ENCODE peak calls at places on chromosome 13, in nine cellular contexts. E, V, Z, K, R, A, N, F and P are unnamed samples.

GRCh38 chr13:24233351-24233901 is 72.9 kb downstream of the SPATA13 start:
- DNase-seq in E (no peak), V (no peak), Z (no peak), K (peak), R (peak), A (no peak), N (no peak), F (peak), P (no peak)

GRCh38 chr13:38872693-38873092 is 117.9 kb downstream of the STOML3 start:
- DNase-seq in E (no peak), V (no peak), Z (peak), K (peak), R (peak), A (peak), N (peak), F (peak), P (no peak)

GRCh38 chr13:85798999-85799646 is at the start of gene SLITRK6:
- DNase-seq in E (no peak), V (peak), Z (peak), K (no peak), R (no peak), A (peak), N (no peak), F (peak), P (peak)

GRCh38 chr13:70023506-70023905 is 84.1 kb upstream of the ATXN8OS start:
- DNase-seq in E (no peak), V (no peak), Z (no peak), K (no peak), R (no peak), A (no peak), N (no peak), F (no peak), P (no peak)

GRCh38 chr13:36904219-36904618 is 15.8 kb downstream of the SMAD9 start:
- DNase-seq in E (no peak), V (no peak), Z (no peak), K (no peak), R (no peak), A (no peak), N (no peak), F (no peak), P (no peak)

GRCh38 chr13:79359064-79359463 is 47.0 kb downstream of the RBM26 start:
- DNase-seq in E (no peak), V (no peak), Z (no peak), K (no peak), R (no peak), A (no peak), N (no peak), F (no peak), P (no peak)

GRCh38 chr13:38879278-38879677 is 111.4 kb downstream of the STOML3 start:
- DNase-seq in E (no peak), V (no peak), Z (no peak), K (peak), R (no peak), A (no peak), N (no peak), F (no peak), P (no peak)

GRCh38 chr13:106905380-106906259 is 337.7 kb upstream of the ARGLU1 start:
- DNase-seq in E (no peak), V (no peak), Z (no peak), K (no peak), R (no peak), A (no peak), N (no peak), F (no peak), P (no peak)

GRCh38 chr13:93227280-93227905 is 786 bp downstream of the GPC6 start:
- DNase-seq in E (no peak), V (no peak), Z (peak), K (no peak), R (peak), A (peak), N (no peak), F (peak), P (peak)

GRCh38 chr13:27064252-27064995 is 107.2 kb downstream of the USP12 start:
- DNase-seq in E (no peak), V (no peak), Z (no peak), K (no peak), R (no peak), A (no peak), N (no peak), F (no peak), P (no peak)

GRCh38 chr13:109762791-109763190 is 23.6 kb downstream of the IRS2 start:
- DNase-seq in E (no peak), V (no peak), Z (no peak), K (no peak), R (no peak), A (no peak), N (no peak), F (no peak), P (no peak)

GRCh38 chr13:46804391-46804815 is 7.4 kb upstream of the ESD start:
- DNase-seq in E (no peak), V (no peak), Z (peak), K (no peak), R (no peak), A (peak), N (no peak), F (peak), P (no peak)

GRCh38 chr13:29522044-29522685 is 73.3 kb downstream of the SLC7A1 start:
- DNase-seq in E (no peak), V (peak), Z (peak), K (no peak), R (no peak), A (no peak), N (peak), F (peak), P (no peak)

GRCh38 chr13:100674848-100675659 is 459 bp upstream of the TMTC4 start:
- DNase-seq in E (peak), V (peak), Z (peak), K (peak), R (peak), A (peak), N (peak), F (peak), P (peak)

GRCh38 chr13:100674363-100674847 is at the start of gene TMTC4:
- DNase-seq in E (no peak), V (no peak), Z (no peak), K (no peak), R (no peak), A (peak), N (no peak), F (no peak), P (no peak)

GRCh38 chr13:100673376-100673830 is 1.2 kb downstream of the TMTC4 start:
- DNase-seq in E (no peak), V (no peak), Z (no peak), K (no peak), R (no peak), A (no peak), N (no peak), F (no peak), P (no peak)

GRCh38 chr13:100675660-100676129 is 1.1 kb upstream of the TMTC4 start:
- DNase-seq in E (no peak), V (no peak), Z (no peak), K (no peak), R (no peak), A (no peak), N (no peak), F (no peak), P (no peak)

GRCh38 chr13:100673831-100674362 is 698 bp downstream of the TMTC4 start:
- DNase-seq in E (peak), V (peak), Z (peak), K (peak), R (peak), A (peak), N (peak), F (peak), P (peak)
- TF ChIP-seq POLR2A in E (no peak), V (no peak), Z (no peak), K (peak), R (no peak), A (no peak), N (peak), F (no peak), P (no peak)

GRCh38 chr13:32254916-32255743 is 60.0 kb downstream of the ZAR1L start:
- DNase-seq in E (no peak), V (no peak), Z (no peak), K (peak), R (no peak), A (no peak), N (no peak), F (no peak), P (no peak)
- TF ChIP-seq POLR2A in E (no peak), V (no peak), Z (no peak), K (no peak), R (no peak), A (no peak), N (no peak), F (no peak), P (no peak)

GRCh38 chr13:49792550-49793324 is at the start of gene KPNA3:
- DNase-seq in E (peak), V (peak), Z (peak), K (peak), R (peak), A (peak), N (peak), F (peak), P (peak)

GRCh38 chr13:49789961-49790360 is 2.5 kb downstream of the KPNA3 start:
- DNase-seq in E (no peak), V (no peak), Z (no peak), K (no peak), R (no peak), A (no peak), N (no peak), F (no peak), P (no peak)

GRCh38 chr13:49791214-49791752 is 1.2 kb downstream of the KPNA3 start:
- DNase-seq in E (no peak), V (no peak), Z (no peak), K (peak), R (peak), A (peak), N (no peak), F (peak), P (peak)

GRCh38 chr13:49786609-49787008 is 5.9 kb downstream of the KPNA3 start:
- DNase-seq in E (no peak), V (no peak), Z (no peak), K (no peak), R (no peak), A (no peak), N (no peak), F (no peak), P (no peak)

DNA sequence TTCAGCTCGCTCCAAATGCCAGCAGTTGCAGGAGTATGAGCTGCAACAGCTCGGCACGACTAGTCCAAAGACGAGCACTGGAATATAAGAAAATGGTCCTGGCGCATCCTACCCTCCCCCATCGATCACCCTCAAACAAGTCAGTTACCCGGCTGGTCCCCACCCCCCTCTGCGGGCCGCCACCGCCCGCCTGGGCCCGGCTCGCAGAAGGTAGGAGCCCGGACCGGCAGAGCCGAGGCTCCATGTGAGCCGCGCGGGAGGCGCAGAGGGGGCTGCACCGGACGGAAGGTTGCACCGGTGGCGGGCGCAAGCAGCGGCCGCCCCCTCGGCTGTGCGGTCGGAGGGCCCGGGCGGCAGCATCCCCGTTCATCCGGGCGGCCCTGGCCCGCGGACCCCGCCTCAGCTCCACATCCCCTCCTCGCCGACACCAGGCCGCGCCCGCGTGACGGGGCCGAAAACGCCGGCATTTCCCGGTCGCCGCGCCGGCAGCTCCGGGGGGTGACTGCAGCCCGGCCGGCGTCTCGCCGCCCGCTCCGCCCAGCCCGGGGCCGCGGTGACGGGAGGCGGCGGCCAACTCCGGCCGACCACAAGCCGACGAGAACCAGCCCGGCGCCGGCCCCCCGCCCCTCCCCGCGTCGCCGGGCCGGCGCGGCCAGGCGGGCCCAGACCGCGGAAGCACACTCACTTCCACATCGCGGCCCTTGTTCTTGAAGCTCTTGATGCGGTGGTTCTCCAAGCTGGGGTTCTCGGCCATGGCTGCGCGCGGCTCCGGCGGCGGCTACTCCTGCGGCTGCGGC is 531 bp downstream of the KPNA3 start:
- DNase-seq in E (peak), V (peak), Z (peak), K (no peak), R (peak), A (peak), N (peak), F (peak), P (peak)
- TF ChIP-seq POLR2A in E (no peak), V (no peak), Z (peak), K (no peak), R (peak), A (no peak), N (no peak), F (peak), P (no peak)

DNA sequence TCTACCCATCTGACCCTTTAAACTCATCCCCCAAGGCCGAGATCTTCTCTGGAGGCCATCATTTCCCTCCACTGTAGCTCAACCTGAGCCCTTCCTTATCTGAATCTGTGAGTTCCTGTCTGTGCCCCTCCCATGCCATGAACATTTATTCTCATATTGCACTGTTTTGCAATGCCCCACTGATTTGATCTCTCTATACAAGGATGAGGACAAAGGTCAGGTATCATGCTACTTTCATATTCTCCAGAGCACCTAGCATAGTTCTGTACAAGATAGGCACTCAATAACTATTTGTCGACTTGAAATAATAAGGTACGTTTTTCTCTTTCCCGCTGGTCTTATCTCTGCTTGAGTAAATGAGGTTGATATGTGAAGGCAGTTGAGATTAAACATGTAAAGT is 135.5 kb downstream of the KLF5 start:
- DNase-seq in E (no peak), V (no peak), Z (no peak), K (no peak), R (no peak), A (peak), N (no peak), F (no peak), P (no peak)
- TF ChIP-seq POLR2A in E (no peak), V (no peak), Z (no peak), K (no peak), R (no peak), A (no peak), N (no peak), F (no peak), P (no peak)

DNA sequence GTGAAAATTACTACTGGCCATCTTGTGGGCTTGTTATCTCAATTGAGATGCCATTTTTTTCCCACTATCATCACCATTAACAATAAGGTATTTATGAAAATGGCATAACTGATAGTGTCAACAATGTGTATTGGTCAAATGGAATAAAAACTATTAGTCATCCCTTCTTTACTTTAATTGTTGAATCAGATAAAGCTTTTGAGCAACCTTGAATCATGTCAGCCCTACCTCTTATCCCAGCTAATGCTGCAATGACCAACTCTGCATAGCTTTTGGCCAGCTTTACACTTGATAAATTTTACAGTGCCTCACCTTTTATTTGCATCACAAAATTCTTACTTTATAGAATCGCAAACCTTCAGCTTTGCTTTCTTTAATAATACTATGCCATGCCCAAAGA is 784.0 kb upstream of the PRR20A start:
- DNase-seq in E (no peak), V (no peak), Z (no peak), K (no peak), R (no peak), A (no peak), N (no peak), F (no peak), P (no peak)
- TF ChIP-seq POLR2A in E (no peak), V (no peak), Z (no peak), K (no peak), R (no peak), A (no peak), N (no peak), F (no peak), P (no peak)

GRCh38 chr13:45702088-45702487 is at the start of gene CBY2:
- DNase-seq in E (no peak), V (no peak), Z (no peak), K (no peak), R (no peak), A (no peak), N (no peak), F (no peak), P (no peak)

GRCh38 chr13:45702869-45703391 is 810 bp downstream of the CBY2 start:
- DNase-seq in E (no peak), V (no peak), Z (no peak), K (no peak), R (no peak), A (no peak), N (no peak), F (no peak), P (no peak)

GRCh38 chr13:45705145-45705695 is 3.1 kb downstream of the CBY2 start:
- DNase-seq in E (no peak), V (no peak), Z (no peak), K (no peak), R (no peak), A (no peak), N (no peak), F (no peak), P (no peak)

GRCh38 chr13:45704211-45704739 is 2.2 kb downstream of the CBY2 start:
- DNase-seq in E (no peak), V (no peak), Z (no peak), K (no peak), R (no peak), A (no peak), N (no peak), F (no peak), P (no peak)

GRCh38 chr13:45700971-45701900 is 884 bp upstream of the CBY2 start:
- DNase-seq in E (no peak), V (no peak), Z (no peak), K (no peak), R (no peak), A (no peak), N (no peak), F (no peak), P (no peak)
- TF ChIP-seq POLR2A in E (no peak), V (no peak), Z (no peak), K (no peak), R (no peak), A (no peak), N (no peak), F (no peak), P (no peak)

DNA sequence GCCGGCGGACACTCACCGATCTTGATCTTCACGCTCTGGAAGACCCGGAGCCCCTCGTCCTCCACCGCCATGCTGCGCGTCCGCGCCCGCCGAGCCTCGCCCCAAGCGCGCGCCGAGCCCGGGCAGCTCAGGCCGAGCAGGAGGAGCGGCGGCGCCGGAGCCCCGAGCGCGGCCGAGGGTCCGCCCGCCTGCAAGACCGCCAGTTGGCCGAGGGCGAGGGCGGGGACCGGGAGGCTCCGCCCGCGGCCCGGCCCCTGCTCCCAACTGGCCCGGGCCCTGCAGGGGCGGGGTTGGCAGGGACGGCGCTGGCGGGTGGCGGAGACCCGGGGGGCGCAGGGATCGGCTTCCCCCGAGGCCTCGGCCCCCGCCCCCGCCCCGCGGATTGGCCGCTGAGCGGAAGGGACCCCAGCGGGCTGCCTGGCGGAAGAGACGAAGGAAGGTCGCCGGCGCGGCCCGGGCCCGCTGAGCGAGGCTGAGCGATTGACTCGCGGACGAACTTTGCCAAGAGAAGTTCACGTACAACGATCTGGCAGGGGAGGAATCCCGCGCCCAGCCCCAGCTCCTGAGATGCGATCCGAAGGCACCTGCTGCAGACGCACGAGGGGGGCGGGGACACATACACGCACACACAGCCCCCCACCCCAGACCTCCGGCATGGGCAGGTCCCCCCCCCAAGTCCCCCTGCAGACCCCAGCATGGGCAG is at the start of gene RASA3:
- DNase-seq in E (peak), V (no peak), Z (peak), K (peak), R (peak), A (peak), N (peak), F (peak), P (peak)
- TF ChIP-seq POLR2A in E (no peak), V (no peak), Z (peak), K (peak), R (peak), A (peak), N (peak), F (peak), P (peak)